ENCODE peak calls at places on chromosome 15, in five cellular contexts. I is cerebellar cortex, O is amniotic stem cell, J is HTR-8/SVneo, H is T-helper 2 cell. K is an unnamed sample.

GRCh38 chr15:100918690-100919480 is at the start of gene LRRK1:
- DNase-seq in I (no peak), O (no peak), J (peak; percentile 50), H (peak; percentile 24), K (no peak)

GRCh38 chr15:65323071-65323511 is 18.6 kb downstream of the RNU5B-1 start:
- DNase-seq in I (peak; percentile 91), O (no peak), J (peak; percentile 43), H (no peak), K (no peak)

GRCh38 chr15:78621810-78622402 is 1.1 kb upstream of the CHRNA3 start:
- DNase-seq in I (no peak), O (no peak), J (no peak), H (no peak), K (no peak)

GRCh38 chr15:98217356-98217755 is 256.9 kb downstream of the ARRDC4 start:
- DNase-seq in I (no peak), O (no peak), J (no peak), H (no peak), K (no peak)

GRCh38 chr15:39641187-39641889 is 60.5 kb downstream of the THBS1 start:
- DNase-seq in I (no peak), O (no peak), J (no peak), H (peak; percentile 87), K (no peak)

GRCh38 chr15:69755571-69756310 is 303.1 kb downstream of the RPLP1 start:
- DNase-seq in I (no peak), O (no peak), J (no peak), H (peak; percentile 84), K (peak; percentile 60)

GRCh38 chr15:40343512-40343911 is 2.8 kb upstream of the CCDC9B start:
- DNase-seq in I (no peak), O (peak; percentile 94), J (peak; percentile 63), H (no peak), K (no peak)

GRCh38 chr15:56242576-56243116 is 1.0 kb downstream of the RFX7 start:
- DNase-seq in I (peak; percentile 56), O (no peak), J (no peak), H (peak; percentile 46), K (no peak)

GRCh38 chr15:76844096-76844495 is 61.0 kb downstream of the SCAPER start:
- DNase-seq in I (no peak), O (no peak), J (no peak), H (no peak), K (no peak)

GRCh38 chr15:66285462-66286280 is 7.7 kb upstream of the DIS3L start:
- DNase-seq in I (no peak), O (no peak), J (no peak), H (no peak), K (no peak)

GRCh38 chr15:44729394-44729913 is 6.9 kb upstream of the TRIM69 start:
- DNase-seq in I (peak; percentile 37), O (no peak), J (no peak), H (peak; percentile 65), K (no peak)

GRCh38 chr15:73305331-73306211 is 63.2 kb downstream of the HCN4 start:
- DNase-seq in I (peak; percentile 89), O (peak; percentile 21), J (peak; percentile 94), H (peak; percentile 59), K (no peak)

GRCh38 chr15:71538922-71539321 is 271.4 kb upstream of the NR2E3 start:
- DNase-seq in I (no peak), O (no peak), J (no peak), H (no peak), K (no peak)

K was measured in T-cell.